ENCODE peak calls at places on chromosomes 12 and 14, in six cellular contexts. One of them, this sample, is unnamed.

GRCh38 chr14:36941783-36942521 is 230.5 kb downstream of the SLC25A21 start:
- DNase-seq in WTC11: peak; percentile 82
- DNase-seq in GM12878: no peak
- DNase-seq in HepG2: peak; percentile 62
- DNase-seq in K562: peak; percentile 52
- DNase-seq in H1: peak; percentile 92
- DNase-seq in this sample: peak; percentile 60

GRCh38 chr14:57390806-57391562 is 598 bp downstream of the NAA30 start:
- DNase-seq in WTC11: peak; percentile 56
- DNase-seq in GM12878: no peak
- DNase-seq in HepG2: no peak
- DNase-seq in K562: peak; percentile 12
- DNase-seq in H1: peak; percentile 68
- DNase-seq in this sample: no peak

GRCh38 chr14:79407572-79407971 is 803.7 kb downstream of the DIO2 start:
- DNase-seq in WTC11: no peak
- DNase-seq in GM12878: no peak
- DNase-seq in HepG2: no peak
- DNase-seq in K562: no peak
- DNase-seq in H1: no peak
- DNase-seq in this sample: no peak

GRCh38 chr12:90842477-90842876 is 112.5 kb downstream of the CCER1 start:
- DNase-seq in WTC11: no peak
- DNase-seq in GM12878: no peak
- DNase-seq in HepG2: no peak
- DNase-seq in K562: no peak
- DNase-seq in H1: no peak
- DNase-seq in this sample: no peak

GRCh38 chr12:121964813-121965643 is 46.6 kb downstream of the CFAP251 start:
- DNase-seq in WTC11: no peak
- DNase-seq in GM12878: no peak
- DNase-seq in HepG2: no peak
- DNase-seq in K562: no peak
- DNase-seq in H1: no peak
- DNase-seq in this sample: no peak

GRCh38 chr14:77212933-77213656 is 31.5 kb downstream of the TMEM63C start:
- DNase-seq in WTC11: peak; percentile 87
- DNase-seq in GM12878: no peak
- DNase-seq in HepG2: peak; percentile 13
- DNase-seq in K562: peak; percentile 42
- DNase-seq in H1: peak; percentile 90
- DNase-seq in this sample: peak; percentile 28

GRCh38 chr14:42469637-42470426 is 863.2 kb downstream of the LRFN5 start:
- DNase-seq in WTC11: no peak
- DNase-seq in GM12878: peak; percentile 5
- DNase-seq in HepG2: no peak
- DNase-seq in K562: no peak
- DNase-seq in H1: no peak
- DNase-seq in this sample: no peak

GRCh38 chr12:65943388-65944137 is 119.3 kb downstream of the HMGA2 start:
- DNase-seq in WTC11: no peak
- DNase-seq in GM12878: no peak
- DNase-seq in HepG2: no peak
- DNase-seq in K562: no peak
- DNase-seq in H1: no peak
- DNase-seq in this sample: no peak

GRCh38 chr14:71327691-71328090 is 420.4 kb downstream of the PCNX1 start:
- DNase-seq in WTC11: no peak
- DNase-seq in GM12878: no peak
- DNase-seq in HepG2: no peak
- DNase-seq in K562: no peak
- DNase-seq in H1: no peak
- DNase-seq in this sample: no peak

GRCh38 chr12:104669057-104669770 is 212.5 kb downstream of the CHST11 start:
- DNase-seq in WTC11: no peak
- DNase-seq in GM12878: no peak
- DNase-seq in HepG2: no peak
- DNase-seq in K562: no peak
- DNase-seq in H1: no peak
- DNase-seq in this sample: no peak

GRCh38 chr12:46373303-46374182 is 970 bp upstream of the SLC38A2 start:
- DNase-seq in WTC11: peak; percentile 70
- DNase-seq in GM12878: no peak
- DNase-seq in HepG2: peak; percentile 72
- DNase-seq in K562: peak; percentile 19
- DNase-seq in H1: peak; percentile 83
- DNase-seq in this sample: no peak

GRCh38 chr14:33917664-33918063 is 33.2 kb downstream of the EGLN3 start:
- DNase-seq in WTC11: no peak
- DNase-seq in GM12878: no peak
- DNase-seq in HepG2: no peak
- DNase-seq in K562: peak; percentile 32
- DNase-seq in H1: no peak
- DNase-seq in this sample: no peak

GRCh38 chr14:105137481-105138020 is 31.0 kb downstream of the JAG2 start:
- DNase-seq in WTC11: no peak
- DNase-seq in GM12878: no peak
- DNase-seq in HepG2: no peak
- DNase-seq in K562: no peak
- DNase-seq in H1: peak; percentile 46
- DNase-seq in this sample: no peak

GRCh38 chr12:106584104-106585064 is 1.6 kb downstream of the RFX4 start:
- DNase-seq in WTC11: peak; percentile 36
- DNase-seq in GM12878: no peak
- DNase-seq in HepG2: no peak
- DNase-seq in K562: no peak
- DNase-seq in H1: peak; percentile 67
- DNase-seq in this sample: no peak

GRCh38 chr12:23424685-23425084 is 524.8 kb downstream of the SOX5 start:
- DNase-seq in WTC11: no peak
- DNase-seq in GM12878: no peak
- DNase-seq in HepG2: no peak
- DNase-seq in K562: no peak
- DNase-seq in H1: no peak
- DNase-seq in this sample: no peak

GRCh38 chr12:51368640-51369517 is 22.3 kb downstream of the GALNT6 start:
- DNase-seq in WTC11: peak; percentile 35
- DNase-seq in GM12878: peak; percentile 95
- DNase-seq in HepG2: no peak
- DNase-seq in K562: peak; percentile 80
- DNase-seq in H1: no peak
- DNase-seq in this sample: no peak

DNA sequence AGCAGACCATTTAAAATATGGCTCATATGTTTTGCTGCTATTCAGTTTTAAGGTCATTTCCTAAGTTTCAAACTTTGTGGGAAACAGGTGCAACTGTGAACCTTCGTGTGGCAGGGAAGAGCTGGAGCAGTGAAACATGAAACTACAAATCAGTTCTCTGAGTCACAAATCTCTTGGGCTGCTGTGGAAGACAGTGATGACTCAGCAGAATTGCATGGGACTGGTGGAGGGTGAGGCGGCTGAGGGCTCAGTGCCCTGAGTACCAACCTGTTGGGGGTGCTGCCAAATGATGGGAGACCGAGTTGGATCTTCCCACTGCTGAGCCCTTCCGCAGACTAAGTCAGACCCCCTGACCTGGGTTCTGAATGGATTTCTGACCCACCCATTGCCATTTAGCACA is 8.4 kb upstream of the CALM1 start:
- DNase-seq in WTC11: peak; percentile 24
- DNase-seq in GM12878: no peak
- DNase-seq in HepG2: no peak
- DNase-seq in K562: no peak
- DNase-seq in H1: no peak
- DNase-seq in this sample: peak; percentile 38
- TF ChIP-seq ATF3 in WTC11: no peak
- TF ChIP-seq ATF3 in GM12878: no peak
- TF ChIP-seq ATF3 in HepG2: no peak
- TF ChIP-seq ATF3 in K562: no peak
- TF ChIP-seq ATF3 in H1: no peak
- TF ChIP-seq ATF3 in this sample: no peak

GRCh38 chr12:78442454-78442801 is 422.1 kb upstream of the SYT1 start:
- DNase-seq in WTC11: no peak
- DNase-seq in GM12878: no peak
- DNase-seq in HepG2: no peak
- DNase-seq in K562: no peak
- DNase-seq in H1: no peak
- DNase-seq in this sample: no peak
- TF ChIP-seq ATF3 in WTC11: no peak
- TF ChIP-seq ATF3 in GM12878: no peak
- TF ChIP-seq ATF3 in HepG2: no peak
- TF ChIP-seq ATF3 in K562: no peak
- TF ChIP-seq ATF3 in H1: no peak
- TF ChIP-seq ATF3 in this sample: no peak

GRCh38 chr14:95875831-95876768 is 532 bp upstream of the TUNAR start:
- DNase-seq in WTC11: peak; percentile 75
- DNase-seq in GM12878: no peak
- DNase-seq in HepG2: no peak
- DNase-seq in K562: no peak
- DNase-seq in H1: peak; percentile 82
- DNase-seq in this sample: no peak
- TF ChIP-seq ATF3 in WTC11: no peak
- TF ChIP-seq ATF3 in GM12878: no peak
- TF ChIP-seq ATF3 in HepG2: no peak
- TF ChIP-seq ATF3 in K562: no peak
- TF ChIP-seq ATF3 in H1: no peak
- TF ChIP-seq ATF3 in this sample: no peak

GRCh38 chr12:87930652-87931051 is 98.5 kb downstream of the C12orf50 start:
- DNase-seq in WTC11: no peak
- DNase-seq in GM12878: no peak
- DNase-seq in HepG2: no peak
- DNase-seq in K562: no peak
- DNase-seq in H1: no peak
- DNase-seq in this sample: no peak

GRCh38 chr12:87931764-87932163 is 97.4 kb downstream of the C12orf50 start:
- DNase-seq in WTC11: no peak
- DNase-seq in GM12878: no peak
- DNase-seq in HepG2: no peak
- DNase-seq in K562: no peak
- DNase-seq in H1: no peak
- DNase-seq in this sample: no peak

GRCh38 chr12:87928046-87928445 is 101.2 kb downstream of the C12orf50 start:
- DNase-seq in WTC11: no peak
- DNase-seq in GM12878: no peak
- DNase-seq in HepG2: no peak
- DNase-seq in K562: no peak
- DNase-seq in H1: no peak
- DNase-seq in this sample: no peak

GRCh38 chr12:87929346-87929745 is 99.9 kb downstream of the C12orf50 start:
- DNase-seq in WTC11: no peak
- DNase-seq in GM12878: no peak
- DNase-seq in HepG2: no peak
- DNase-seq in K562: no peak
- DNase-seq in H1: no peak
- DNase-seq in this sample: no peak

DNA sequence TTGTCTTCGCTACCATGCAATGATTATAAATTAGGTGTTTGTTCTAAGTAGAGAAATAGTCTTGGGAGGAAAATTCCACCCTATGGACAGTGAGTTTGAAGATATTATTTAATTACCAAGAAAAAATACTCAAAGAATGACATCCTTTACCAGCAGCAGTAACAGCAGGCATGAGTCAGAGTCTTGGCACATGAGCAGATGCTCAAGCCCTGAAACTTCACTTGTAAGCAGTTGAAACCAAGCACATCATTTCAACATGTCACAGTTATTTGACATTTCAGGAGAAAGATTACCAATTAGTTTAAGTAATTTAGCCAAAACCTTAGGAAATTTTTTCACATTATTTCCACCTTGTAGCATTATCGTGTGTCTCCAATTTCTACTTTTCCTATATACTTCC is 99.2 kb downstream of the C12orf50 start:
- DNase-seq in WTC11: no peak
- DNase-seq in GM12878: no peak
- DNase-seq in HepG2: no peak
- DNase-seq in K562: no peak
- DNase-seq in H1: no peak
- DNase-seq in this sample: no peak
- TF ChIP-seq ATF3 in WTC11: no peak
- TF ChIP-seq ATF3 in GM12878: no peak
- TF ChIP-seq ATF3 in HepG2: no peak
- TF ChIP-seq ATF3 in K562: no peak
- TF ChIP-seq ATF3 in H1: no peak
- TF ChIP-seq ATF3 in this sample: no peak

DNA sequence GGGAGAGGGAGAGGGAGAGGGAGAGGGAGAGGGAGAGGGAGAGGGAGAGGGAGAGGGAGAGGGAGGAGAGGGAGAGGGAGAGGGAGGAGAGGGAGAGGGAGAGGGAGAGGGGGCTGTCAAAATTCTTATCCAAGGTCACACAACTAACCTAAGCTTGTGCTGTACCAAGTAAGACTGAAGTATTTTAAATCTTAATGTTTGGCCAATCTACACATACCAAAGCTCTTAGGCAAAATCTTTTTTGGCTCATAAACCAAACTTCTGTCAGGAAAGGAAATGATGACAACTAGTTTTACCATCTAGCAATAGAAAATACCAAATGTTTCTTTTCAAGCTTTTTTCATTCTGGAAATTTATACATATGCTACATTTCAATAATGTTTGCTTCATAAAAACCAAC is 33.8 kb downstream of the CCDC38 start:
- DNase-seq in WTC11: no peak
- DNase-seq in GM12878: no peak
- DNase-seq in HepG2: no peak
- DNase-seq in K562: no peak
- DNase-seq in H1: no peak
- DNase-seq in this sample: no peak
- TF ChIP-seq ATF3 in WTC11: no peak
- TF ChIP-seq ATF3 in GM12878: no peak
- TF ChIP-seq ATF3 in HepG2: no peak
- TF ChIP-seq ATF3 in K562: no peak
- TF ChIP-seq ATF3 in H1: no peak
- TF ChIP-seq ATF3 in this sample: no peak

DNA sequence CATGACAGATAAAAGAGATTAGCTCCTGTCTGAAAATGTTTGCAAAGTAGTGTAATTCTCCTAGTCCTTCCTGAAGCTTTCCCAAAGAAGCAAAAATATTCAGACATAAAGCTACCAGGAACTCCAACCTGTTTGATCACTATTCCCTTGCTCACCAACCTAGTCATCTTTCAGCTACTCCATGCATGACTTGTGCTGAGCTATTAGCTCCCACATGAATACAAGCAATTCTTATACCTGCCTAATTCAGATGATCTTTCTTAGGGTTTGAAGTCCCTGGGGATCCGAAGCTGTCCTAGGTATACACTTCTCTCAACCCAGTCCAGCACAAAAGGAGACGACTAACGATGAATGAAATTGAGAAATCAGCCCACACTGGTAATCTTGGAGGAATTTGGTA is 691 bp upstream of the PTGR2 start:
- DNase-seq in WTC11: no peak
- DNase-seq in GM12878: no peak
- DNase-seq in HepG2: peak; percentile 38
- DNase-seq in K562: no peak
- DNase-seq in H1: no peak
- DNase-seq in this sample: no peak
- TF ChIP-seq ATF3 in WTC11: no peak
- TF ChIP-seq ATF3 in GM12878: no peak
- TF ChIP-seq ATF3 in HepG2: no peak
- TF ChIP-seq ATF3 in K562: no peak
- TF ChIP-seq ATF3 in H1: no peak
- TF ChIP-seq ATF3 in this sample: no peak